ENCODE peak calls at places on chromosomes 13 and 19, in eight cellular contexts. I, N, Z, K, T, H, S and Y are unnamed samples.

GRCh38 chr19:8444677-8445487 is at the start of gene HNRNPM:
- DNase-seq in K (peak; percentile 100), N (peak; percentile 100), I (peak; percentile 100), H (peak; percentile 100), T (peak; percentile 68), S (peak; percentile 100), Z (peak; percentile 99), Y (peak; percentile 99)

GRCh38 chr19:1230585-1231489 is 7.0 kb downstream of the CBARP start:
- DNase-seq in N (no peak), H (no peak), I (no peak), Z (no peak), T (no peak), K (no peak), S (no peak), Y (no peak)

GRCh38 chr13:114203536-114203935 is 24.5 kb downstream of the CFAP97D2 start:
- DNase-seq in I (no peak), N (no peak), T (no peak), Z (no peak), S (peak; percentile 44), H (no peak), K (no peak), Y (no peak)

GRCh38 chr19:53865918-53866696 is 1.6 kb upstream of the MYADM start:
- DNase-seq in I (peak; percentile 88), T (no peak), K (peak; percentile 56), S (peak; percentile 78), N (no peak), H (peak; percentile 54), Z (peak; percentile 90), Y (peak; percentile 91)

GRCh38 chr19:29029271-29029670 is 183.7 kb downstream of the UQCRFS1 start:
- DNase-seq in N (no peak), S (no peak), Z (no peak), T (no peak), I (no peak), K (no peak), H (no peak), Y (no peak)

GRCh38 chr19:7788178-7788932 is 25.3 kb downstream of the CLEC4M start:
- DNase-seq in H (no peak), S (no peak), T (no peak), I (no peak), K (no peak), N (no peak), Z (peak; percentile 39), Y (no peak)

GRCh38 chr13:28325022-28325421 is 169.9 kb downstream of the FLT1 start:
- DNase-seq in H (no peak), Z (no peak), S (no peak), N (no peak), I (no peak), T (no peak), K (no peak), Y (no peak)

GRCh38 chr13:61410669-61411297 is 4.9 kb downstream of the PCDH20 start:
- DNase-seq in K (no peak), S (no peak), I (no peak), N (no peak), H (no peak), Z (peak; percentile 31), T (no peak), Y (no peak)

GRCh38 chr13:44404261-44405139 is 30.9 kb downstream of the SERP2 start:
- DNase-seq in Z (no peak), I (no peak), K (no peak), S (no peak), H (no peak), T (no peak), N (no peak), Y (no peak)

GRCh38 chr19:13118424-13119193 is 545 bp downstream of the NACC1 start:
- DNase-seq in I (peak; percentile 43), S (no peak), H (no peak), K (no peak), Z (peak; percentile 84), N (no peak), T (no peak), Y (no peak)

GRCh38 chr13:112835344-112835743 is 133.7 kb upstream of the MCF2L start:
- DNase-seq in I (no peak), H (no peak), T (no peak), Z (no peak), S (no peak), N (no peak), K (no peak), Y (no peak)

GRCh38 chr13:43266953-43267615 is 243.7 kb downstream of the DNAJC15 start:
- DNase-seq in H (no peak), Z (no peak), T (no peak), K (no peak), N (no peak), I (no peak), S (no peak), Y (no peak)

GRCh38 chr19:30253581-30253996 is 118.6 kb upstream of the ZNF536 start:
- DNase-seq in H (no peak), S (no peak), T (no peak), I (no peak), N (no peak), K (no peak), Z (no peak), Y (no peak)

GRCh38 chr13:68170961-68171360 is 940.8 kb upstream of the PCDH9 start:
- DNase-seq in I (no peak), T (no peak), N (no peak), H (no peak), K (no peak), Z (no peak), S (no peak), Y (no peak)

GRCh38 chr13:97934590-97934989 is 18.9 kb upstream of the IPO5 start:
- DNase-seq in H (no peak), K (no peak), S (no peak), I (no peak), Z (peak; percentile 8), N (no peak), T (no peak), Y (no peak)

GRCh38 chr19:44607049-44607448 is 6.3 kb upstream of the IGSF23 start:
- DNase-seq in S (no peak), Z (no peak), T (no peak), H (no peak), K (no peak), N (no peak), I (no peak), Y (no peak)

GRCh38 chr19:38838208-38838985 is 6.8 kb upstream of the ECH1 start:
- DNase-seq in I (no peak), N (no peak), S (no peak), K (no peak), T (no peak), Z (no peak), H (peak; percentile 14), Y (no peak)

GRCh38 chr19:926595-927043 is 784 bp downstream of the ARID3A start:
- DNase-seq in N (no peak), Z (peak; percentile 54), I (peak; percentile 70), H (no peak), K (no peak), T (no peak), S (no peak), Y (no peak)

GRCh38 chr19:14475251-14476073 is at the start of gene PTGER1:
- DNase-seq in Z (peak; percentile 34), H (no peak), I (no peak), T (no peak), N (no peak), K (no peak), S (no peak), Y (no peak)

GRCh38 chr13:95275322-95276118 is 25.7 kb downstream of the ABCC4 start:
- DNase-seq in Z (no peak), S (no peak), T (no peak), N (no peak), H (no peak), K (no peak), I (no peak), Y (no peak)

GRCh38 chr19:45103625-45104319 is 10.8 kb downstream of the PPP1R37 start:
- DNase-seq in H (no peak), N (no peak), T (no peak), S (no peak), K (no peak), Z (no peak), I (no peak), Y (no peak)

GRCh38 chr19:42286349-42287016 is 15.4 kb upstream of the PRR19 start:
- DNase-seq in I (peak; percentile 52), N (no peak), T (no peak), Z (no peak), S (no peak), H (no peak), K (no peak), Y (no peak)

GRCh38 chr13:40665754-40666057 is 735 bp downstream of the FOXO1 start:
- DNase-seq in Z (no peak), S (peak; percentile 57), T (no peak), K (no peak), H (peak; percentile 28), I (peak; percentile 21), N (no peak), Y (no peak)

GRCh38 chr13:38656699-38657098 is 30.2 kb upstream of the FREM2 start:
- DNase-seq in K (no peak), H (no peak), I (no peak), N (no peak), Z (no peak), T (no peak), S (no peak), Y (no peak)

GRCh38 chr13:20717581-20718542 is 14.4 kb downstream of the IL17D start:
- DNase-seq in Z (no peak), I (no peak), N (no peak), H (no peak), K (no peak), S (no peak), T (no peak), Y (no peak)

GRCh38 chr13:51311271-51311670 is 28.2 kb upstream of the SERPINE3 start:
- DNase-seq in N (no peak), H (no peak), T (no peak), Z (no peak), K (no peak), I (no peak), S (no peak), Y (no peak)

GRCh38 chr13:101785858-101786257 is 333.4 kb downstream of the ITGBL1 start:
- DNase-seq in K (no peak), T (no peak), H (no peak), S (no peak), Z (peak; percentile 61), N (no peak), I (peak; percentile 19), Y (no peak)

GRCh38 chr13:114078501-114079451 is 53.6 kb downstream of the RASA3 start:
- DNase-seq in Z (no peak), H (no peak), N (no peak), K (no peak), I (peak; percentile 67), T (no peak), S (no peak), Y (no peak)

GRCh38 chr19:13160557-13160956 is 10.3 kb downstream of the IER2 start:
- DNase-seq in T (no peak), Z (no peak), K (no peak), N (no peak), S (no peak), H (no peak), I (no peak), Y (no peak)

GRCh38 chr19:4064073-4064550 is 2.6 kb downstream of the ZBTB7A start:
- DNase-seq in K (no peak), N (no peak), Z (peak; percentile 20), S (no peak), H (no peak), I (no peak), T (no peak), Y (no peak)

GRCh38 chr19:1914826-1915341 is 9.7 kb downstream of the ADAT3 start:
- DNase-seq in H (no peak), K (no peak), I (no peak), N (no peak), Z (no peak), S (no peak), T (no peak), Y (no peak)

GRCh38 chr13:46339035-46339666 is 47.9 kb downstream of the RUBCNL start:
- DNase-seq in N (no peak), S (no peak), I (peak; percentile 28), T (no peak), Z (no peak), K (no peak), H (no peak), Y (no peak)

GRCh38 chr19:10662384-10663251 is 8.5 kb downstream of the ILF3 start:
- DNase-seq in Z (no peak), S (no peak), K (no peak), H (no peak), I (no peak), T (no peak), N (no peak), Y (no peak)

GRCh38 chr13:113500530-113501265 is 10.2 kb upstream of the DCUN1D2 start:
- DNase-seq in Z (no peak), K (no peak), T (no peak), N (no peak), I (no peak), H (no peak), S (no peak), Y (no peak)